ENCODE peak calls at places on chromosomes 11 and 22, in seven cellular contexts. U is ovary, Y is A549, M is adrenal gland, F is erythroblast, R is H54, B is suprapubic skin. S is an unnamed sample.
A peak's percentile ranks its signal among the peaks of the same experiment; 100 is the strongest.

GRCh38 chr22:36425977-36426523 is 38.3 kb upstream of the MYH9 start:
- DNase-seq in R (no peak), B (no peak), F (no peak), M (peak; percentile 56), U (peak; percentile 51), Y (peak; percentile 53), S (peak; percentile 29)

GRCh38 chr22:32702421-32702820 is 99.1 kb upstream of the TIMP3 start:
- DNase-seq in Y (no peak), U (no peak), F (no peak), M (no peak), R (no peak), B (no peak), S (no peak)

GRCh38 chr22:42717197-42717967 is 3.3 kb downstream of the A4GALT start:
- DNase-seq in U (no peak), B (no peak), M (no peak), F (peak; percentile 68), R (no peak), Y (peak; percentile 66), S (no peak)

GRCh38 chr22:18044548-18045271 is 20.3 kb upstream of the MICAL3 start:
- DNase-seq in Y (no peak), F (no peak), R (no peak), U (peak; percentile 95), M (peak; percentile 89), B (no peak), S (no peak)

GRCh38 chr11:102115557-102115956 is 5.3 kb downstream of the YAP1 start:
- DNase-seq in M (no peak), R (no peak), U (no peak), Y (peak; percentile 85), F (no peak), B (no peak), S (no peak)

GRCh38 chr11:84019576-84020194 is 733.5 kb upstream of the CCDC90B start:
- DNase-seq in U (peak; percentile 33), Y (no peak), B (no peak), R (no peak), M (peak; percentile 51), F (no peak), S (no peak)

GRCh38 chr22:40123387-40123786 is 54.3 kb upstream of the TNRC6B start:
- DNase-seq in M (no peak), R (no peak), U (peak; percentile 21), B (no peak), Y (no peak), F (no peak), S (no peak)

GRCh38 chr11:3859373-3859881 is 4.0 kb downstream of the STIM1 start:
- DNase-seq in F (peak; percentile 66), R (no peak), Y (no peak), B (no peak), U (no peak), M (no peak), S (peak; percentile 83)

GRCh38 chr11:66595245-66595904 is 2.4 kb downstream of the CCS start:
- DNase-seq in M (peak; percentile 62), B (no peak), R (no peak), U (peak; percentile 72), Y (no peak), F (peak; percentile 90), S (no peak)

DNA sequence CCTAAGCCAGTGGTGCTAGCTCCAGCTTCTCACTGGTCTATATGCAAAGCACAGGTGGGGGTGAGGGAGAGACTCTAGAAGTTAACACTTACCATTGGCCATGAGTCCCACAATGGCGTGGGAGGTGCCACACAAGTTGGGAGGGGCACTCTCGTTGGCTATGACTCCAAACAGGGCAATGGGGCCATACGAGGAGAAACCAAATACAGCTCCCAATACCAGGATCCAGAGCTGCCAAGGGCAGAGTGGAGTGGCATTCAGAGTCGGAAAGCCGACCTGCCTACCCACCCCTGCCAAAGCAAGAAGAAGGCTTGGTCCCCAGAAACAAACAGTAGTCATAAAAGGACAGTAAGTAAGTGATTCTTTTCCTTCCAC is 5.6 kb downstream of the SLC37A4 start:
- DNase-seq in U (no peak), F (no peak), Y (no peak), M (no peak), R (no peak), B (no peak), S (no peak)
- TF ChIP-seq POLR2A in U (no peak), F (no peak), Y (no peak), M (no peak), R (no peak), B (no peak), S (no peak)

GRCh38 chr11:64864473-64865285 is 13.7 kb downstream of the EHD1 start:
- DNase-seq in B (no peak), U (peak; percentile 79), Y (no peak), M (peak; percentile 68), F (no peak), R (peak; percentile 82), S (no peak)
- TF ChIP-seq POLR2A in B (no peak), U (no peak), Y (no peak), M (no peak), F (no peak), R (no peak), S (no peak)

GRCh38 chr22:23767673-23768548 is at the start of gene CHCHD10:
- DNase-seq in M (peak; percentile 92), B (peak; percentile 90), R (no peak), Y (peak; percentile 77), F (peak; percentile 77), U (peak; percentile 83), S (peak; percentile 88)
- TF ChIP-seq POLR2A in M (peak; percentile 72), B (no peak), R (peak; percentile 45), Y (peak; percentile 52), F (peak; percentile 64), U (no peak), S (peak; percentile 98)

GRCh38 chr11:130159657-130160459 is at the start of gene ST14:
- DNase-seq in B (no peak), Y (no peak), R (no peak), U (no peak), F (no peak), M (no peak), S (no peak)
- TF ChIP-seq POLR2A in B (no peak), Y (no peak), R (no peak), U (no peak), F (no peak), M (no peak), S (no peak)

GRCh38 chr11:125591659-125592304 is 870 bp upstream of the STT3A start:
- DNase-seq in M (peak; percentile 49), R (peak; percentile 23), B (no peak), Y (no peak), F (no peak), U (peak; percentile 46), S (peak; percentile 26)

GRCh38 chr11:125588505-125588904 is 4.1 kb upstream of the STT3A start:
- DNase-seq in R (peak; percentile 9), B (no peak), U (no peak), M (no peak), F (no peak), Y (no peak), S (no peak)

GRCh38 chr11:125594958-125595357 is 2.3 kb downstream of the STT3A start:
- DNase-seq in M (no peak), F (no peak), R (no peak), B (no peak), Y (no peak), U (no peak), S (no peak)

GRCh38 chr11:125592305-125593112 is at the start of gene STT3A:
- DNase-seq in B (peak; percentile 99), U (peak; percentile 100), M (peak; percentile 99), F (peak; percentile 100), R (peak; percentile 93), Y (peak; percentile 99), S (peak; percentile 99)

GRCh38 chr11:125593113-125593761 is 585 bp downstream of the STT3A start:
- DNase-seq in R (peak; percentile 32), M (no peak), Y (peak; percentile 42), F (peak; percentile 86), U (no peak), B (no peak), S (no peak)
- TF ChIP-seq POLR2A in R (no peak), M (no peak), Y (peak; percentile 3), F (no peak), U (no peak), B (no peak), S (no peak)

GRCh38 chr11:125062931-125063428 is at the start of gene SLC37A2:
- DNase-seq in R (peak; percentile 53), Y (peak; percentile 11), B (peak; percentile 82), M (peak; percentile 88), U (peak; percentile 51), F (peak; percentile 61), S (peak; percentile 56)
- TF ChIP-seq POLR2A in R (no peak), Y (no peak), B (peak; percentile 54), M (peak; percentile 83), U (no peak), F (peak; percentile 20), S (peak; percentile 44)

GRCh38 chr22:31345331-31346254 is 553 bp downstream of the PATZ1 start:
- DNase-seq in R (peak; percentile 71), M (peak; percentile 81), B (peak; percentile 85), U (peak; percentile 85), F (peak; percentile 95), Y (peak; percentile 79), S (peak; percentile 78)

GRCh38 chr22:31342389-31343125 is 3.6 kb downstream of the PATZ1 start:
- DNase-seq in Y (no peak), F (no peak), B (no peak), M (no peak), R (no peak), U (no peak), S (no peak)

GRCh38 chr22:31344369-31345330 is 1.5 kb downstream of the PATZ1 start:
- DNase-seq in R (no peak), M (peak; percentile 55), U (peak; percentile 58), Y (no peak), B (no peak), F (peak; percentile 70), S (no peak)

GRCh38 chr22:31341386-31342088 is 4.6 kb downstream of the PATZ1 start:
- DNase-seq in Y (no peak), F (no peak), U (no peak), M (no peak), R (no peak), B (no peak), S (no peak)

GRCh38 chr22:31343235-31344191 is 2.6 kb downstream of the PATZ1 start:
- DNase-seq in Y (no peak), U (peak; percentile 61), F (peak; percentile 43), R (no peak), M (no peak), B (no peak), S (no peak)
- TF ChIP-seq POLR2A in Y (no peak), U (no peak), F (no peak), R (no peak), M (no peak), B (no peak), S (no peak)